ENCODE peak calls at places on chromosomes 11 and 22, in eight cellular contexts. One of them, this sample, is unnamed.

GRCh38 chr11:34798985-34799384 is 117.2 kb downstream of the APIP start:
- DNase-seq in NCI-H524 treated with DMSO at 0.1 percent for 48 hours: no peak
- DNase-seq in GM12865: no peak
- DNase-seq in tibial nerve: no peak
- DNase-seq in fibroblast of the conjunctiva: no peak
- DNase-seq in activated naive CD4-positive, alpha-beta T cell treated with anti-CD3 and anti-CD28 coated beads for 36 hours: no peak
- DNase-seq in activated CD8-positive, alpha-beta T cell treated with anti-CD3 and anti-CD28 coated beads for 36 hours: no peak
- DNase-seq in HAP-1: no peak
- DNase-seq in this sample: no peak

GRCh38 chr11:62622476-62622875 is 690 bp upstream of the B3GAT3 start:
- DNase-seq in HAP-1: no peak
- DNase-seq in tibial nerve: no peak
- DNase-seq in fibroblast of the conjunctiva: no peak
- DNase-seq in activated naive CD4-positive, alpha-beta T cell treated with anti-CD3 and anti-CD28 coated beads for 36 hours: no peak
- DNase-seq in activated CD8-positive, alpha-beta T cell treated with anti-CD3 and anti-CD28 coated beads for 36 hours: no peak
- DNase-seq in NCI-H524 treated with DMSO at 0.1 percent for 48 hours: no peak
- DNase-seq in GM12865: no peak
- DNase-seq in this sample: no peak

GRCh38 chr11:115112779-115113178 is 391.4 kb downstream of the CADM1 start:
- DNase-seq in activated CD8-positive, alpha-beta T cell treated with anti-CD3 and anti-CD28 coated beads for 36 hours: no peak
- DNase-seq in NCI-H524 treated with DMSO at 0.1 percent for 48 hours: peak
- DNase-seq in GM12865: no peak
- DNase-seq in HAP-1: no peak
- DNase-seq in fibroblast of the conjunctiva: no peak
- DNase-seq in activated naive CD4-positive, alpha-beta T cell treated with anti-CD3 and anti-CD28 coated beads for 36 hours: no peak
- DNase-seq in tibial nerve: no peak
- DNase-seq in this sample: no peak

GRCh38 chr22:38906024-38906423 is 34.0 kb upstream of the CBX6 start:
- DNase-seq in NCI-H524 treated with DMSO at 0.1 percent for 48 hours: no peak
- DNase-seq in GM12865: no peak
- DNase-seq in HAP-1: no peak
- DNase-seq in activated naive CD4-positive, alpha-beta T cell treated with anti-CD3 and anti-CD28 coated beads for 36 hours: no peak
- DNase-seq in fibroblast of the conjunctiva: no peak
- DNase-seq in activated CD8-positive, alpha-beta T cell treated with anti-CD3 and anti-CD28 coated beads for 36 hours: no peak
- DNase-seq in tibial nerve: no peak
- DNase-seq in this sample: no peak

GRCh38 chr11:9906043-9906791 is 242.3 kb downstream of the SWAP70 start:
- DNase-seq in activated CD8-positive, alpha-beta T cell treated with anti-CD3 and anti-CD28 coated beads for 36 hours: no peak
- DNase-seq in activated naive CD4-positive, alpha-beta T cell treated with anti-CD3 and anti-CD28 coated beads for 36 hours: no peak
- DNase-seq in GM12865: no peak
- DNase-seq in HAP-1: peak
- DNase-seq in tibial nerve: no peak
- DNase-seq in fibroblast of the conjunctiva: peak
- DNase-seq in NCI-H524 treated with DMSO at 0.1 percent for 48 hours: no peak
- DNase-seq in this sample: no peak

GRCh38 chr11:75867778-75868374 is 52.9 kb downstream of the UVRAG start:
- DNase-seq in activated CD8-positive, alpha-beta T cell treated with anti-CD3 and anti-CD28 coated beads for 36 hours: peak
- DNase-seq in HAP-1: peak
- DNase-seq in GM12865: peak
- DNase-seq in activated naive CD4-positive, alpha-beta T cell treated with anti-CD3 and anti-CD28 coated beads for 36 hours: peak
- DNase-seq in tibial nerve: peak
- DNase-seq in NCI-H524 treated with DMSO at 0.1 percent for 48 hours: no peak
- DNase-seq in fibroblast of the conjunctiva: peak
- DNase-seq in this sample: no peak

GRCh38 chr22:22888509-22889353 is 1.1 kb downstream of the IGLL5 start:
- DNase-seq in HAP-1: no peak
- DNase-seq in NCI-H524 treated with DMSO at 0.1 percent for 48 hours: no peak
- DNase-seq in GM12865: no peak
- DNase-seq in fibroblast of the conjunctiva: no peak
- DNase-seq in activated CD8-positive, alpha-beta T cell treated with anti-CD3 and anti-CD28 coated beads for 36 hours: no peak
- DNase-seq in activated naive CD4-positive, alpha-beta T cell treated with anti-CD3 and anti-CD28 coated beads for 36 hours: no peak
- DNase-seq in tibial nerve: no peak
- DNase-seq in this sample: no peak

GRCh38 chr11:100297516-100297915 is 389.6 kb upstream of the ARHGAP42 start:
- DNase-seq in NCI-H524 treated with DMSO at 0.1 percent for 48 hours: no peak
- DNase-seq in fibroblast of the conjunctiva: no peak
- DNase-seq in tibial nerve: no peak
- DNase-seq in activated CD8-positive, alpha-beta T cell treated with anti-CD3 and anti-CD28 coated beads for 36 hours: no peak
- DNase-seq in activated naive CD4-positive, alpha-beta T cell treated with anti-CD3 and anti-CD28 coated beads for 36 hours: no peak
- DNase-seq in GM12865: no peak
- DNase-seq in HAP-1: no peak
- DNase-seq in this sample: no peak

GRCh38 chr22:48393041-48393370 is 1434.7 kb downstream of the BRD1 start:
- DNase-seq in HAP-1: no peak
- DNase-seq in activated CD8-positive, alpha-beta T cell treated with anti-CD3 and anti-CD28 coated beads for 36 hours: no peak
- DNase-seq in activated naive CD4-positive, alpha-beta T cell treated with anti-CD3 and anti-CD28 coated beads for 36 hours: no peak
- DNase-seq in tibial nerve: no peak
- DNase-seq in NCI-H524 treated with DMSO at 0.1 percent for 48 hours: no peak
- DNase-seq in fibroblast of the conjunctiva: no peak
- DNase-seq in GM12865: no peak
- DNase-seq in this sample: no peak

GRCh38 chr11:65425105-65425970 is 2.7 kb downstream of the NEAT1 start:
- DNase-seq in activated CD8-positive, alpha-beta T cell treated with anti-CD3 and anti-CD28 coated beads for 36 hours: peak
- DNase-seq in fibroblast of the conjunctiva: no peak
- DNase-seq in tibial nerve: peak
- DNase-seq in GM12865: peak
- DNase-seq in NCI-H524 treated with DMSO at 0.1 percent for 48 hours: no peak
- DNase-seq in HAP-1: no peak
- DNase-seq in activated naive CD4-positive, alpha-beta T cell treated with anti-CD3 and anti-CD28 coated beads for 36 hours: peak
- DNase-seq in this sample: no peak

GRCh38 chr11:36019722-36020121 is 75.9 kb downstream of the LDLRAD3 start:
- DNase-seq in fibroblast of the conjunctiva: no peak
- DNase-seq in tibial nerve: no peak
- DNase-seq in NCI-H524 treated with DMSO at 0.1 percent for 48 hours: no peak
- DNase-seq in HAP-1: no peak
- DNase-seq in GM12865: no peak
- DNase-seq in activated naive CD4-positive, alpha-beta T cell treated with anti-CD3 and anti-CD28 coated beads for 36 hours: no peak
- DNase-seq in activated CD8-positive, alpha-beta T cell treated with anti-CD3 and anti-CD28 coated beads for 36 hours: no peak
- DNase-seq in this sample: no peak

GRCh38 chr11:34366522-34366921 is 8.7 kb upstream of the ABTB2 start:
- DNase-seq in GM12865: peak
- DNase-seq in activated naive CD4-positive, alpha-beta T cell treated with anti-CD3 and anti-CD28 coated beads for 36 hours: peak
- DNase-seq in NCI-H524 treated with DMSO at 0.1 percent for 48 hours: no peak
- DNase-seq in tibial nerve: no peak
- DNase-seq in fibroblast of the conjunctiva: no peak
- DNase-seq in activated CD8-positive, alpha-beta T cell treated with anti-CD3 and anti-CD28 coated beads for 36 hours: peak
- DNase-seq in HAP-1: no peak
- DNase-seq in this sample: no peak

GRCh38 chr11:75627879-75628668 is 40.8 kb downstream of the MAP6 start:
- DNase-seq in HAP-1: no peak
- DNase-seq in tibial nerve: no peak
- DNase-seq in activated naive CD4-positive, alpha-beta T cell treated with anti-CD3 and anti-CD28 coated beads for 36 hours: no peak
- DNase-seq in activated CD8-positive, alpha-beta T cell treated with anti-CD3 and anti-CD28 coated beads for 36 hours: no peak
- DNase-seq in fibroblast of the conjunctiva: no peak
- DNase-seq in GM12865: no peak
- DNase-seq in NCI-H524 treated with DMSO at 0.1 percent for 48 hours: no peak
- DNase-seq in this sample: no peak

GRCh38 chr22:37017356-37017755 is 1.9 kb downstream of the TST start:
- DNase-seq in GM12865: no peak
- DNase-seq in HAP-1: no peak
- DNase-seq in NCI-H524 treated with DMSO at 0.1 percent for 48 hours: no peak
- DNase-seq in activated naive CD4-positive, alpha-beta T cell treated with anti-CD3 and anti-CD28 coated beads for 36 hours: no peak
- DNase-seq in tibial nerve: no peak
- DNase-seq in activated CD8-positive, alpha-beta T cell treated with anti-CD3 and anti-CD28 coated beads for 36 hours: no peak
- DNase-seq in fibroblast of the conjunctiva: no peak
- DNase-seq in this sample: no peak

GRCh38 chr11:69002101-69002742 is 10.8 kb downstream of the MRGPRF start:
- DNase-seq in GM12865: no peak
- DNase-seq in NCI-H524 treated with DMSO at 0.1 percent for 48 hours: no peak
- DNase-seq in HAP-1: no peak
- DNase-seq in fibroblast of the conjunctiva: no peak
- DNase-seq in tibial nerve: no peak
- DNase-seq in activated CD8-positive, alpha-beta T cell treated with anti-CD3 and anti-CD28 coated beads for 36 hours: no peak
- DNase-seq in activated naive CD4-positive, alpha-beta T cell treated with anti-CD3 and anti-CD28 coated beads for 36 hours: no peak
- DNase-seq in this sample: peak

GRCh38 chr22:24542641-24543040 is 12.3 kb downstream of the GUCD1 start:
- DNase-seq in GM12865: no peak
- DNase-seq in activated naive CD4-positive, alpha-beta T cell treated with anti-CD3 and anti-CD28 coated beads for 36 hours: no peak
- DNase-seq in HAP-1: no peak
- DNase-seq in tibial nerve: no peak
- DNase-seq in fibroblast of the conjunctiva: no peak
- DNase-seq in NCI-H524 treated with DMSO at 0.1 percent for 48 hours: no peak
- DNase-seq in activated CD8-positive, alpha-beta T cell treated with anti-CD3 and anti-CD28 coated beads for 36 hours: no peak
- DNase-seq in this sample: no peak

GRCh38 chr11:6637871-6638270 is 17.7 kb downstream of the DCHS1 start:
- DNase-seq in HAP-1: no peak
- DNase-seq in GM12865: no peak
- DNase-seq in activated CD8-positive, alpha-beta T cell treated with anti-CD3 and anti-CD28 coated beads for 36 hours: no peak
- DNase-seq in tibial nerve: no peak
- DNase-seq in NCI-H524 treated with DMSO at 0.1 percent for 48 hours: no peak
- DNase-seq in activated naive CD4-positive, alpha-beta T cell treated with anti-CD3 and anti-CD28 coated beads for 36 hours: no peak
- DNase-seq in fibroblast of the conjunctiva: peak
- DNase-seq in this sample: no peak

GRCh38 chr22:37999640-38000272 is 15.4 kb upstream of the SOX10 start:
- DNase-seq in tibial nerve: no peak
- DNase-seq in GM12865: peak
- DNase-seq in HAP-1: no peak
- DNase-seq in fibroblast of the conjunctiva: no peak
- DNase-seq in NCI-H524 treated with DMSO at 0.1 percent for 48 hours: peak
- DNase-seq in activated naive CD4-positive, alpha-beta T cell treated with anti-CD3 and anti-CD28 coated beads for 36 hours: peak
- DNase-seq in activated CD8-positive, alpha-beta T cell treated with anti-CD3 and anti-CD28 coated beads for 36 hours: peak
- DNase-seq in this sample: no peak

GRCh38 chr22:37259540-37260029 is 15.5 kb upstream of the RAC2 start:
- DNase-seq in HAP-1: peak
- DNase-seq in tibial nerve: no peak
- DNase-seq in GM12865: no peak
- DNase-seq in activated CD8-positive, alpha-beta T cell treated with anti-CD3 and anti-CD28 coated beads for 36 hours: no peak
- DNase-seq in NCI-H524 treated with DMSO at 0.1 percent for 48 hours: peak
- DNase-seq in fibroblast of the conjunctiva: no peak
- DNase-seq in activated naive CD4-positive, alpha-beta T cell treated with anti-CD3 and anti-CD28 coated beads for 36 hours: peak
- DNase-seq in this sample: no peak

GRCh38 chr22:32354360-32355351 is 3.0 kb upstream of the RFPL3 start:
- DNase-seq in activated naive CD4-positive, alpha-beta T cell treated with anti-CD3 and anti-CD28 coated beads for 36 hours: no peak
- DNase-seq in fibroblast of the conjunctiva: no peak
- DNase-seq in NCI-H524 treated with DMSO at 0.1 percent for 48 hours: no peak
- DNase-seq in HAP-1: no peak
- DNase-seq in activated CD8-positive, alpha-beta T cell treated with anti-CD3 and anti-CD28 coated beads for 36 hours: no peak
- DNase-seq in tibial nerve: no peak
- DNase-seq in GM12865: no peak
- DNase-seq in this sample: no peak

GRCh38 chr11:128061321-128061871 is 526.0 kb downstream of the ETS1 start:
- DNase-seq in GM12865: no peak
- DNase-seq in activated naive CD4-positive, alpha-beta T cell treated with anti-CD3 and anti-CD28 coated beads for 36 hours: peak
- DNase-seq in HAP-1: no peak
- DNase-seq in NCI-H524 treated with DMSO at 0.1 percent for 48 hours: no peak
- DNase-seq in tibial nerve: no peak
- DNase-seq in activated CD8-positive, alpha-beta T cell treated with anti-CD3 and anti-CD28 coated beads for 36 hours: no peak
- DNase-seq in fibroblast of the conjunctiva: no peak
- DNase-seq in this sample: no peak

GRCh38 chr22:24156146-24156914 is 25.0 kb upstream of the SUSD2 start:
- DNase-seq in activated CD8-positive, alpha-beta T cell treated with anti-CD3 and anti-CD28 coated beads for 36 hours: peak
- DNase-seq in GM12865: peak
- DNase-seq in tibial nerve: no peak
- DNase-seq in activated naive CD4-positive, alpha-beta T cell treated with anti-CD3 and anti-CD28 coated beads for 36 hours: peak
- DNase-seq in fibroblast of the conjunctiva: no peak
- DNase-seq in HAP-1: no peak
- DNase-seq in NCI-H524 treated with DMSO at 0.1 percent for 48 hours: no peak
- DNase-seq in this sample: no peak

GRCh38 chr11:80722616-80723015 is 1281.8 kb upstream of the TENM4 start:
- DNase-seq in activated naive CD4-positive, alpha-beta T cell treated with anti-CD3 and anti-CD28 coated beads for 36 hours: no peak
- DNase-seq in fibroblast of the conjunctiva: no peak
- DNase-seq in GM12865: no peak
- DNase-seq in HAP-1: no peak
- DNase-seq in activated CD8-positive, alpha-beta T cell treated with anti-CD3 and anti-CD28 coated beads for 36 hours: no peak
- DNase-seq in NCI-H524 treated with DMSO at 0.1 percent for 48 hours: no peak
- DNase-seq in tibial nerve: no peak
- DNase-seq in this sample: no peak

GRCh38 chr11:76699461-76700091 is 29.0 kb upstream of the LRRC32 start:
- DNase-seq in activated CD8-positive, alpha-beta T cell treated with anti-CD3 and anti-CD28 coated beads for 36 hours: no peak
- DNase-seq in NCI-H524 treated with DMSO at 0.1 percent for 48 hours: no peak
- DNase-seq in HAP-1: no peak
- DNase-seq in tibial nerve: no peak
- DNase-seq in activated naive CD4-positive, alpha-beta T cell treated with anti-CD3 and anti-CD28 coated beads for 36 hours: no peak
- DNase-seq in fibroblast of the conjunctiva: no peak
- DNase-seq in GM12865: no peak
- DNase-seq in this sample: no peak

GRCh38 chr11:8229299-8230177 is 34.1 kb downstream of the LMO1 start:
- DNase-seq in HAP-1: no peak
- DNase-seq in activated naive CD4-positive, alpha-beta T cell treated with anti-CD3 and anti-CD28 coated beads for 36 hours: no peak
- DNase-seq in tibial nerve: no peak
- DNase-seq in GM12865: no peak
- DNase-seq in NCI-H524 treated with DMSO at 0.1 percent for 48 hours: no peak
- DNase-seq in activated CD8-positive, alpha-beta T cell treated with anti-CD3 and anti-CD28 coated beads for 36 hours: no peak
- DNase-seq in fibroblast of the conjunctiva: no peak
- DNase-seq in this sample: no peak

GRCh38 chr11:11471196-11471595 is 118.1 kb upstream of the CSNK2A3 start:
- DNase-seq in activated CD8-positive, alpha-beta T cell treated with anti-CD3 and anti-CD28 coated beads for 36 hours: no peak
- DNase-seq in GM12865: no peak
- DNase-seq in HAP-1: no peak
- DNase-seq in tibial nerve: no peak
- DNase-seq in NCI-H524 treated with DMSO at 0.1 percent for 48 hours: no peak
- DNase-seq in activated naive CD4-positive, alpha-beta T cell treated with anti-CD3 and anti-CD28 coated beads for 36 hours: no peak
- DNase-seq in fibroblast of the conjunctiva: no peak
- DNase-seq in this sample: no peak

GRCh38 chr11:96760815-96761214 is 371.0 kb downstream of the JRKL start:
- DNase-seq in activated naive CD4-positive, alpha-beta T cell treated with anti-CD3 and anti-CD28 coated beads for 36 hours: no peak
- DNase-seq in NCI-H524 treated with DMSO at 0.1 percent for 48 hours: no peak
- DNase-seq in tibial nerve: no peak
- DNase-seq in HAP-1: no peak
- DNase-seq in fibroblast of the conjunctiva: no peak
- DNase-seq in activated CD8-positive, alpha-beta T cell treated with anti-CD3 and anti-CD28 coated beads for 36 hours: no peak
- DNase-seq in GM12865: no peak
- DNase-seq in this sample: no peak

GRCh38 chr22:30425327-30425615 is 297 bp upstream of the MTFP1 start:
- DNase-seq in activated naive CD4-positive, alpha-beta T cell treated with anti-CD3 and anti-CD28 coated beads for 36 hours: no peak
- DNase-seq in GM12865: no peak
- DNase-seq in fibroblast of the conjunctiva: no peak
- DNase-seq in tibial nerve: no peak
- DNase-seq in HAP-1: no peak
- DNase-seq in NCI-H524 treated with DMSO at 0.1 percent for 48 hours: no peak
- DNase-seq in activated CD8-positive, alpha-beta T cell treated with anti-CD3 and anti-CD28 coated beads for 36 hours: no peak
- DNase-seq in this sample: no peak

GRCh38 chr11:69508974-69509373 is 27.5 kb downstream of the LINC01488 start:
- DNase-seq in activated naive CD4-positive, alpha-beta T cell treated with anti-CD3 and anti-CD28 coated beads for 36 hours: no peak
- DNase-seq in HAP-1: no peak
- DNase-seq in fibroblast of the conjunctiva: no peak
- DNase-seq in tibial nerve: no peak
- DNase-seq in activated CD8-positive, alpha-beta T cell treated with anti-CD3 and anti-CD28 coated beads for 36 hours: no peak
- DNase-seq in GM12865: no peak
- DNase-seq in NCI-H524 treated with DMSO at 0.1 percent for 48 hours: no peak
- DNase-seq in this sample: no peak

GRCh38 chr11:134640971-134641968 is 229.2 kb upstream of the B3GAT1 start:
- DNase-seq in NCI-H524 treated with DMSO at 0.1 percent for 48 hours: no peak
- DNase-seq in activated CD8-positive, alpha-beta T cell treated with anti-CD3 and anti-CD28 coated beads for 36 hours: no peak
- DNase-seq in activated naive CD4-positive, alpha-beta T cell treated with anti-CD3 and anti-CD28 coated beads for 36 hours: peak
- DNase-seq in fibroblast of the conjunctiva: no peak
- DNase-seq in HAP-1: no peak
- DNase-seq in GM12865: no peak
- DNase-seq in tibial nerve: no peak
- DNase-seq in this sample: no peak

GRCh38 chr11:2306971-2307732 is 5.3 kb downstream of the TSPAN32 start:
- DNase-seq in HAP-1: no peak
- DNase-seq in activated CD8-positive, alpha-beta T cell treated with anti-CD3 and anti-CD28 coated beads for 36 hours: no peak
- DNase-seq in activated naive CD4-positive, alpha-beta T cell treated with anti-CD3 and anti-CD28 coated beads for 36 hours: no peak
- DNase-seq in NCI-H524 treated with DMSO at 0.1 percent for 48 hours: no peak
- DNase-seq in GM12865: no peak
- DNase-seq in tibial nerve: no peak
- DNase-seq in fibroblast of the conjunctiva: no peak
- DNase-seq in this sample: no peak

This sample was measured in progenitor cell of endocrine pancreas.